ENCODE peak calls at places on chromosomes 1 and 21, in four cellular contexts. P, V, N and E are unnamed samples.

GRCh38 chr1:234120327-234120944 is 216.0 kb downstream of the SLC35F3 start:
- DNase-seq in P (no peak), V (no peak), N (no peak), E (no peak)

GRCh38 chr1:221696045-221696444 is 45.8 kb downstream of the DUSP10 start:
- DNase-seq in P (no peak), V (no peak), N (no peak), E (no peak)

GRCh38 chr1:29822895-29823294 is 586.6 kb downstream of the PTPRU start:
- DNase-seq in P (no peak), V (no peak), N (no peak), E (no peak)

GRCh38 chr1:117370071-117370470 is 2.8 kb downstream of the MAN1A2 start:
- DNase-seq in P (no peak), V (no peak), N (no peak), E (no peak)

GRCh38 chr1:201062511-201063189 is 39.1 kb upstream of the KIF21B start:
- DNase-seq in P (no peak), V (no peak), N (no peak), E (no peak)

GRCh38 chr1:176693697-176694329 is 230.8 kb downstream of the PAPPA2 start:
- DNase-seq in P (no peak), V (no peak), N (no peak), E (no peak)

GRCh38 chr1:22731924-22732522 is 21.4 kb downstream of the EPHB2 start:
- DNase-seq in P (peak), V (no peak), N (peak), E (no peak)

GRCh38 chr1:56535949-56536348 is 43.4 kb downstream of the PLPP3 start:
- DNase-seq in P (no peak), V (no peak), N (no peak), E (no peak)

GRCh38 chr1:207691814-207692213 is 46.9 kb downstream of the CR1L start:
- DNase-seq in P (no peak), V (no peak), N (peak), E (no peak)

GRCh38 chr1:176601358-176601757 is 138.4 kb downstream of the PAPPA2 start:
- DNase-seq in P (no peak), V (no peak), N (no peak), E (peak)

GRCh38 chr1:157838966-157839365 is 2.6 kb downstream of the CD5L start:
- DNase-seq in P (no peak), V (no peak), N (no peak), E (no peak)

GRCh38 chr1:243550276-243550675 is 294.4 kb downstream of the SDCCAG8 start:
- DNase-seq in P (no peak), V (no peak), N (no peak), E (no peak)

GRCh38 chr1:153661111-153661708 is 2.7 kb downstream of the SNAPIN start:
- DNase-seq in P (no peak), V (no peak), N (no peak), E (no peak)

GRCh38 chr1:154326546-154327465 is 1.5 kb downstream of the ATP8B2 start:
- DNase-seq in P (no peak), V (no peak), N (no peak), E (no peak)

GRCh38 chr1:187763976-187764375 is 935.2 kb downstream of the PLA2G4A start:
- DNase-seq in P (no peak), V (no peak), N (no peak), E (no peak)

GRCh38 chr21:25735895-25736597 is 1.3 kb downstream of the GABPA start:
- DNase-seq in P (no peak), V (no peak), N (peak), E (no peak)

GRCh38 chr21:45432575-45433255 is 27.8 kb downstream of the COL18A1 start:
- DNase-seq in P (no peak), V (no peak), N (no peak), E (no peak)

GRCh38 chr21:34933609-34934345 is 115.3 kb downstream of the RUNX1 start:
- DNase-seq in P (no peak), V (no peak), N (no peak), E (no peak)

GRCh38 chr1:204730826-204731459 is 45.4 kb upstream of the LRRN2 start:
- DNase-seq in P (no peak), V (no peak), N (no peak), E (no peak)

GRCh38 chr21:34544032-34544496 is 32.1 kb upstream of the KCNE1 start:
- DNase-seq in P (peak), V (no peak), N (peak), E (peak)

GRCh38 chr21:30044447-30045064 is 104.8 kb upstream of the GRIK1 start:
- DNase-seq in P (no peak), V (no peak), N (peak), E (peak)

GRCh38 chr1:238690415-238690814 is 696.0 kb upstream of the CHRM3 start:
- DNase-seq in P (no peak), V (no peak), N (no peak), E (no peak)

GRCh38 chr21:25062061-25062460 is 545.2 kb downstream of the MRPL39 start:
- DNase-seq in P (no peak), V (no peak), N (no peak), E (no peak)

DNA sequence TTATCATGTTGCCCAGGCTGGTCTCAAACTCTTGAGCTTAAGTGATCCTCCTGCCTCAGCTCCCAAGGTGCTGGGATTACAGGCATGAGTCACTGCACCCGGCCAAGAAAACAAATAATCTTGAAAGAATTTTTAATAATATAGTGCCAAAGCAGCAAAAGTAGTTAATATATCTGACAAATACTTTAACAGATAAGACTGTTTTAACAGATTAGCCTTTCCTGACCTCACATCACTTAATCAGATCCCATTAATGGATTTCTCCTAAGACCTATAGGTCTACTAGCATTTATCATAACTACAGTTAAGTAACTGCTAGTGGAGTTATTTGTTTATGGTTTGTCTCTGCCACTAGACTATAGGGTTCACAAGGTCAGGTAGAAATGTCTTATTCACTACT is 61.1 kb upstream of the HP1BP3 start:
- DNase-seq in P (no peak), V (no peak), N (no peak), E (no peak)
- TF ChIP-seq USF1 in P (no peak), V (no peak), N (no peak), E (no peak)

GRCh38 chr1:58848818-58849411 is 65.1 kb upstream of the JUN start:
- DNase-seq in P (no peak), V (no peak), N (peak), E (peak)
- TF ChIP-seq USF1 in P (no peak), V (no peak), N (no peak), E (peak)

GRCh38 chr1:229229721-229230135 is 41.2 kb upstream of the RAB4A start:
- DNase-seq in P (no peak), V (no peak), N (no peak), E (no peak)
- TF ChIP-seq USF1 in P (no peak), V (no peak), N (no peak), E (no peak)

DNA sequence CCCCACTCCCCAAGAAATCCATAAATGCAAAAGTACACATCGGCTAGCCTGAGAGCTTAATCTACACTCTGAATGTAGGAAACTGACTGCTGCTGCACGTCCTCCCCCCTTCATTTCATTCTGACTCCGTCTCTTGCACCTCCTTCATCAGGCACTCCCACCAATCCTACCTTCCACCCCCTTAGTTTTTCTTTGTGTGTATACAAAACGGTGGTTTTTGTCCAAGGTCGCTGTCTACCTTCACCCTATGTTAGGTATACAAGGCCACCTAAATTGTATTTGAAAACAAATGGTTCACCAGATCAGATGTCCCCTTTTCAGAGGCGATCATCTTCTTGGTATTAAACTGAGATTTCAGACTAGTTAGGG is 1.9 kb downstream of the WDR26 start:
- DNase-seq in P (no peak), V (no peak), N (peak), E (peak)
- TF ChIP-seq USF1 in P (no peak), V (no peak), N (no peak), E (no peak)

GRCh38 chr1:237478842-237479241 is 411.9 kb downstream of the ZP4 start:
- DNase-seq in P (no peak), V (no peak), N (no peak), E (no peak)
- TF ChIP-seq USF1 in P (no peak), V (no peak), N (no peak), E (no peak)